ENCODE peak calls at places on chromosomes 11 and 22, in eight cellular contexts. S, V, D, O, C, J, E and B are unnamed samples.

GRCh38 chr11:3853935-3854659 is 1.4 kb upstream of the STIM1 start:
- DNase-seq in S (peak), V (no peak), D (no peak), O (no peak), C (peak), J (no peak), E (no peak), B (no peak)

GRCh38 chr11:93577291-93577690 is 34.1 kb upstream of the SMCO4 start:
- DNase-seq in S (no peak), V (no peak), D (peak), O (no peak), C (no peak), J (no peak), E (no peak), B (no peak)

GRCh38 chr11:11428714-11429113 is 75.7 kb upstream of the CSNK2A3 start:
- DNase-seq in S (no peak), V (no peak), D (no peak), O (no peak), C (no peak), J (no peak), E (no peak), B (no peak)

GRCh38 chr11:47863189-47863892 is 15.2 kb upstream of the NUP160 start:
- DNase-seq in S (peak), V (peak), D (peak), O (no peak), C (peak), J (no peak), E (no peak), B (no peak)

GRCh38 chr22:19109198-19110063 is 12.8 kb downstream of the DGCR2 start:
- DNase-seq in S (peak), V (no peak), D (peak), O (no peak), C (peak), J (no peak), E (no peak), B (no peak)

GRCh38 chr11:33869511-33870422 is 22.1 kb downstream of the LMO2 start:
- DNase-seq in S (peak), V (peak), D (peak), O (peak), C (peak), J (peak), E (peak), B (no peak)

GRCh38 chr11:111012497-111012896 is 233.0 kb upstream of the POU2AF2 start:
- DNase-seq in S (no peak), V (no peak), D (no peak), O (no peak), C (no peak), J (no peak), E (no peak), B (no peak)

GRCh38 chr11:50080256-50080655 is 47.6 kb downstream of the OR4C45 start:
- DNase-seq in S (no peak), V (no peak), D (no peak), O (no peak), C (no peak), J (no peak), E (no peak), B (no peak)

GRCh38 chr22:50437511-50438304 is 37.1 kb downstream of the SBF1 start:
- DNase-seq in S (peak), V (peak), D (no peak), O (no peak), C (no peak), J (no peak), E (no peak), B (no peak)

GRCh38 chr22:32042924-32043323 is at the start of gene SLC5A1:
- DNase-seq in S (no peak), V (no peak), D (no peak), O (no peak), C (no peak), J (no peak), E (peak), B (no peak)

GRCh38 chr22:49368976-49369725 is 458.5 kb downstream of the BRD1 start:
- DNase-seq in S (no peak), V (peak), D (no peak), O (no peak), C (peak), J (no peak), E (no peak), B (no peak)

GRCh38 chr11:12565406-12565805 is 108.8 kb upstream of the TEAD1 start:
- DNase-seq in S (no peak), V (no peak), D (no peak), O (no peak), C (no peak), J (no peak), E (no peak), B (no peak)

GRCh38 chr11:132278801-132279574 is 908.6 kb downstream of the NTM start:
- DNase-seq in S (no peak), V (no peak), D (peak), O (no peak), C (peak), J (no peak), E (no peak), B (no peak)
- TF ChIP-seq CTCF in S (no peak), V (peak), D (peak), O (no peak), C (peak), J (peak), E (no peak), B (peak)

DNA sequence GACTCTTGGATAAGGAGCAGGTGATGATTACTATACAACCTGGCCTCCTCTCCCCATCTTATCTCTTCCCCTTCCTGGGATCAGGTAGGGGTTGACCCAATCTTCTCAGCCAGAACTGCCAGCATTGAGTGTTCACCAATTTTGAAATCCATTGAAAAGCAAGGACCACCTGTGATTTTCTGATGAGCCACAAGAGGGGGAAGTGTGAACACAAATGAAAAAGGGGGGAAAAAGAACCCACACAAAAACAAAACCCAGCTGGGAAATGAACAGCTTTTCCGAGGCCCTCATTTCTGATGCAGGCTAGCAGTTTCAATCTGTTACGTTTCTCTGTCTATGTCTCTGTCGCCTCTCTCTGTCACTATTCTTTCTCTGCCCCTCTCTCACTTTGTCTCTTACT is 161.9 kb downstream of the INSC start:
- DNase-seq in S (no peak), V (peak), D (peak), O (no peak), C (peak), J (no peak), E (no peak), B (no peak)
- TF ChIP-seq CTCF in S (no peak), V (peak), D (peak), O (peak), C (peak), J (peak), E (no peak), B (peak)

GRCh38 chr11:96045622-96046456 is 121.9 kb upstream of the MTMR2 start:
- DNase-seq in S (no peak), V (peak), D (peak), O (no peak), C (no peak), J (peak), E (no peak), B (no peak)
- TF ChIP-seq CTCF in S (no peak), V (peak), D (peak), O (no peak), C (no peak), J (peak), E (no peak), B (peak)

GRCh38 chr11:134815404-134815803 is 403.4 kb upstream of the B3GAT1 start:
- DNase-seq in S (no peak), V (no peak), D (no peak), O (no peak), C (no peak), J (no peak), E (no peak), B (no peak)

GRCh38 chr11:134822930-134823329 is 410.9 kb upstream of the B3GAT1 start:
- DNase-seq in S (no peak), V (no peak), D (no peak), O (no peak), C (no peak), J (no peak), E (no peak), B (no peak)

GRCh38 chr11:134818531-134818930 is 406.5 kb upstream of the B3GAT1 start:
- DNase-seq in S (no peak), V (no peak), D (no peak), O (no peak), C (no peak), J (no peak), E (no peak), B (no peak)

GRCh38 chr11:134821422-134821821 is 409.4 kb upstream of the B3GAT1 start:
- DNase-seq in S (no peak), V (no peak), D (no peak), O (no peak), C (no peak), J (no peak), E (no peak), B (no peak)

GRCh38 chr11:134819026-134819425 is 407.0 kb upstream of the B3GAT1 start:
- DNase-seq in S (no peak), V (no peak), D (no peak), O (peak), C (no peak), J (no peak), E (no peak), B (no peak)
- TF ChIP-seq CTCF in S (no peak), V (no peak), D (no peak), O (no peak), C (peak), J (peak), E (no peak), B (peak)

GRCh38 chr11:61545341-61545740 is 35.5 kb downstream of the SYT7 start:
- DNase-seq in S (no peak), V (peak), D (no peak), O (no peak), C (peak), J (no peak), E (no peak), B (peak)
- TF ChIP-seq CTCF in S (no peak), V (peak), D (peak), O (peak), C (peak), J (peak), E (peak), B (peak)